ENCODE peak calls at places on chromosome 22, in five cellular contexts. M is mucosa of descending colon; C is HFFc6; P is stimulated activated CD8-positive, alpha-beta memory T cell treated with anti-CD3 and anti-CD28 coated beads, Interleukin-7, amount 100 ng/mL, for 48 hours; N is dorsolateral prefrontal cortex. T is an unnamed sample.
A peak's percentile ranks its signal among the peaks of the same experiment; 100 is the strongest.

GRCh38 chr22:37607912-37608476 is 640 bp upstream of the GGA1 start:
- DNase-seq in M (peak; percentile 49), C (no peak), P (no peak), N (no peak), T (no peak)

GRCh38 chr22:30234786-30235470 is 11.6 kb downstream of the LIF start:
- DNase-seq in M (no peak), C (peak; percentile 23), P (no peak), N (no peak), T (peak; percentile 77)

GRCh38 chr22:33635766-33636165 is 284.5 kb downstream of the LARGE1 start:
- DNase-seq in M (no peak), C (no peak), P (no peak), N (no peak), T (no peak)

GRCh38 chr22:38431266-38432010 is 23.6 kb downstream of the KCNJ4 start:
- DNase-seq in M (no peak), C (no peak), P (no peak), N (no peak), T (no peak)

GRCh38 chr22:44685384-44686056 is 16.5 kb upstream of the PRR5 start:
- DNase-seq in M (peak; percentile 80), C (peak; percentile 38), P (peak; percentile 84), N (no peak), T (peak; percentile 46)

GRCh38 chr22:26285632-26286031 is 116.4 kb downstream of the SEZ6L start:
- DNase-seq in M (no peak), C (no peak), P (no peak), N (no peak), T (no peak)

GRCh38 chr22:38944653-38945052 is 12.8 kb upstream of the APOBEC3A start:
- DNase-seq in M (peak; percentile 18), C (no peak), P (no peak), N (no peak), T (no peak)

GRCh38 chr22:50600541-50600940 is at the start of gene MAPK8IP2:
- DNase-seq in M (peak; percentile 65), C (no peak), P (no peak), N (no peak), T (no peak)

GRCh38 chr22:24411256-24412004 is 16.0 kb upstream of the ADORA2A start:
- DNase-seq in M (peak; percentile 15), C (no peak), P (no peak), N (no peak), T (no peak)

GRCh38 chr22:27872488-27872887 is 46.6 kb downstream of the PITPNB start:
- DNase-seq in M (no peak), C (no peak), P (no peak), N (no peak), T (no peak)

T was measured in A172.